ENCODE peak calls at places on chromosomes 3 and 15, in ten cellular contexts. A is PC-9, B is spleen, X is endodermal cell, L is uterus, E is Peyer's patch, D is Panc1, N is stomach, V is pancreas, O is A549. W is an unnamed sample.

GRCh38 chr15:71651750-71652186 is 158.6 kb upstream of the NR2E3 start:
- DNase-seq in A (peak; percentile 17), B (no peak), X (peak; percentile 83), L (no peak), E (no peak), D (peak; percentile 28), N (peak; percentile 50), V (no peak), O (peak; percentile 86), W (peak; percentile 53)

GRCh38 chr3:159252274-159252673 is 450.4 kb downstream of the MFSD1 start:
- DNase-seq in A (no peak), B (no peak), X (no peak), L (no peak), E (no peak), D (no peak), N (no peak), V (no peak), O (no peak), W (no peak)

GRCh38 chr3:23981136-23981535 is 36.0 kb downstream of the NR1D2 start:
- DNase-seq in A (no peak), B (no peak), X (no peak), L (no peak), E (no peak), D (no peak), N (no peak), V (no peak), O (no peak), W (no peak)

GRCh38 chr15:87746333-87746732 is 510.2 kb downstream of the NTRK3 start:
- DNase-seq in A (no peak), B (no peak), X (no peak), L (no peak), E (no peak), D (no peak), N (no peak), V (no peak), O (no peak), W (no peak)

GRCh38 chr3:55718074-55718473 is 231.0 kb upstream of the WNT5A start:
- DNase-seq in A (no peak), B (no peak), X (no peak), L (no peak), E (no peak), D (no peak), N (no peak), V (no peak), O (no peak), W (no peak)

GRCh38 chr3:13166243-13167063 is 93.2 kb upstream of the IQSEC1 start:
- DNase-seq in A (no peak), B (no peak), X (no peak), L (no peak), E (no peak), D (no peak), N (no peak), V (no peak), O (no peak), W (no peak)

GRCh38 chr3:31193871-31194270 is 299.4 kb upstream of the GADL1 start:
- DNase-seq in A (no peak), B (no peak), X (no peak), L (no peak), E (no peak), D (no peak), N (no peak), V (no peak), O (no peak), W (no peak)

GRCh38 chr3:188801393-188801792 is 370.4 kb upstream of the TPRG1 start:
- DNase-seq in A (no peak), B (no peak), X (no peak), L (no peak), E (no peak), D (no peak), N (no peak), V (no peak), O (no peak), W (no peak)

GRCh38 chr3:50978991-50979667 is 304.4 kb downstream of the DOCK3 start:
- DNase-seq in A (no peak), B (no peak), X (peak; percentile 77), L (no peak), E (no peak), D (no peak), N (no peak), V (no peak), O (no peak), W (peak; percentile 1)

GRCh38 chr3:139758654-139759291 is 81.0 kb upstream of the NMNAT3 start:
- DNase-seq in A (no peak), B (no peak), X (peak; percentile 66), L (no peak), E (no peak), D (no peak), N (no peak), V (no peak), O (no peak), W (no peak)

GRCh38 chr3:163605915-163606314 is 1472.4 kb downstream of the SI start:
- DNase-seq in A (no peak), B (no peak), X (no peak), L (no peak), E (no peak), D (no peak), N (no peak), V (no peak), O (no peak), W (no peak)

GRCh38 chr3:161414907-161415306 is 43.6 kb upstream of the SPTSSB start:
- DNase-seq in A (no peak), B (no peak), X (no peak), L (no peak), E (no peak), D (no peak), N (no peak), V (no peak), O (no peak), W (no peak)

GRCh38 chr3:107404727-107405519 is 27.7 kb downstream of the CCDC54 start:
- DNase-seq in A (no peak), B (no peak), X (no peak), L (no peak), E (no peak), D (no peak), N (no peak), V (no peak), O (no peak), W (no peak)

GRCh38 chr3:166484470-166484869 is 647.2 kb upstream of the BCHE start:
- DNase-seq in A (no peak), B (no peak), X (no peak), L (no peak), E (no peak), D (no peak), N (no peak), V (no peak), O (no peak), W (no peak)
- H3K4me1 ChIP-seq in A (no peaks in the 10 kb centered on the region), B (no peaks in the 10 kb centered on the region), X (no peaks in the 10 kb centered on the region), L (no peaks in the 10 kb centered on the region), E (no peaks in the 10 kb centered on the region), D (no peaks in the 10 kb centered on the region), N (no peaks in the 10 kb centered on the region), V (no peaks in the 10 kb centered on the region), O (no peaks in the 10 kb centered on the region), W (no peaks in the 10 kb centered on the region)

DNA sequence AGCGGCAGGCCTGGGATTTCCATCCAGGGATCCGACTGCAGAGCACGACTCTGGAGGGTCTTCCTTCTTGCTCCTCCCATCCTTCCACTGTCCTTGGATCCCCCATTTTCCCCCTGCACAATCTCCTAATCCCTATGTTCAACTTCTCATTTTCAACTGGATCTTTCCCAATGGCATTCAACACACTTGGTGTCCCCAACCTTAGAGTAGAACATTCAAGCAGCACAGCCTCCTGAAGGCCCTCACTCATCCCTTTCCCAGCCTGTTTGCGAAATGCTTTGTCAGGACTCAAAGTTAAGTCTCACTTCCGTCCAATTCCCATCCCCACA is 32.3 kb downstream of the RPN1 start:
- DNase-seq in A (no peak), B (no peak), X (no peak), L (no peak), E (no peak), D (no peak), N (no peak), V (no peak), O (no peak), W (no peak)
- TF ChIP-seq CTCF in A (no peak), B (no peak), X (no peak), L (no peak), E (no peak), D (no peak), N (no peak), V (no peak), O (no peak), W (no peak)

GRCh38 chr3:73623996-73624362 is 762 bp downstream of the PDZRN3 start:
- DNase-seq in A (no peak), B (no peak), X (peak; percentile 88), L (peak; percentile 43), E (no peak), D (no peak), N (peak; percentile 40), V (peak; percentile 54), O (no peak), W (peak; percentile 23)

GRCh38 chr3:73624363-73625123 is at the start of gene PDZRN3:
- DNase-seq in A (no peak), B (no peak), X (peak; percentile 88), L (peak; percentile 83), E (no peak), D (no peak), N (peak; percentile 55), V (peak; percentile 57), O (no peak), W (peak; percentile 11)

GRCh38 chr3:73623316-73623715 is 1.4 kb downstream of the PDZRN3 start:
- DNase-seq in A (no peak), B (no peak), X (no peak), L (no peak), E (no peak), D (no peak), N (no peak), V (no peak), O (no peak), W (no peak)

GRCh38 chr3:73622135-73622534 is 2.6 kb downstream of the PDZRN3 start:
- DNase-seq in A (no peak), B (no peak), X (peak; percentile 66), L (peak; percentile 45), E (no peak), D (no peak), N (peak; percentile 80), V (peak; percentile 75), O (no peak), W (no peak)

DNA sequence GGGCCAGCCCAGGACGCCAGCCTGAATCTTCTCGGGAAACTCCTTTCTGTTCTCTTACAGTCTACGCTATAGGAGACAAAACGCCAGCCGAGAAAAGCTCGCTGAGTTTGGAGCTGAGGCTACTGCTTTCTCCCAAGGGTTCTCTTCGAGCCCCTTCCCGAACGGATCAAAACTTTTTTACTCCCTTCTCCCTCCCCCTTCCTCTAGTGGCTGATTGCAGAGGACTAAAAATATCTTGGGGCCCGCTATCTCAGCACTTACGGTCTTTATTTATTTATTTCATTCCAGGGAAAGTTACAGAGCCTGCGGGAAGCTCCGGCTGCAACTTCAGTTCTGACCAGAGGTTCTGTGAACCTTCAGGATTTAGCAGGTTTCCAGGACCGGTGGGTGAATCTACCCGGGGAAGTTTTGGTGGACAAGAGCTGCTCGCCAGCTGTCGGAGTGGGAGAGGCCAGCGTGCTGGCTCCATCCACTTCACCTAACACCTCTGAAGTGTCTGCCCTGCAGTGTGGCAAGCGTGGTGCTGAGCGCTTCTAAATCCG is 454 bp upstream of the PDZRN3 start:
- DNase-seq in A (no peak), B (no peak), X (peak; percentile 75), L (peak; percentile 61), E (no peak), D (no peak), N (peak; percentile 30), V (no peak), O (no peak), W (peak; percentile 1)
- H3K4me3 ChIP-seq in A (no peak overlapping the region), B (peak overlapping the region; percentile 47), X (peak overlapping the region; percentile 90), L (peak overlapping the region; percentile 62), E (peak overlapping the region; percentile 38), D (peak overlapping the region; percentile 33), N (peak overlapping the region; percentile 64), V (peak overlapping the region; percentile 35), O (peak overlapping the region; percentile 22), W (peak overlapping the region; percentile 26)

GRCh38 chr15:31155136-31155535 is 53.6 kb upstream of the TRPM1 start:
- DNase-seq in A (no peak), B (peak; percentile 57), X (no peak), L (no peak), E (no peak), D (no peak), N (no peak), V (no peak), O (no peak), W (no peak)
- H3K4me1 ChIP-seq in A (no peaks in the 10 kb centered on the region), B (no peaks in the 10 kb centered on the region), X (peaks cover 2% of the 10 kb centered on the region), L (no peaks in the 10 kb centered on the region), E (no peaks in the 10 kb centered on the region), D (no peaks in the 10 kb centered on the region), N (peaks cover 10% of the 10 kb centered on the region), V (no peaks in the 10 kb centered on the region), O (no peaks in the 10 kb centered on the region), W (no peaks in the 10 kb centered on the region)

W was measured in A673.